ENCODE peak calls at places on chromosomes 11 and 22, in five cellular contexts. One of them, this sample, is unnamed.

GRCh38 chr22:40414306-40414705 is 43.9 kb downstream of the SGSM3 start:
- DNase-seq in IMR-90: peak
- DNase-seq in lower lobe of right lung: no peak
- DNase-seq in right atrium auricular region: no peak
- DNase-seq in fibroblast of lung: peak
- DNase-seq in this sample: no peak

GRCh38 chr11:10478066-10478465 is 23.0 kb downstream of the AMPD3 start:
- DNase-seq in IMR-90: no peak
- DNase-seq in fibroblast of lung: peak
- DNase-seq in right atrium auricular region: no peak
- DNase-seq in lower lobe of right lung: no peak
- DNase-seq in this sample: no peak

GRCh38 chr22:44389181-44389580 is 76.4 kb upstream of the SHISAL1 start:
- DNase-seq in lower lobe of right lung: peak
- DNase-seq in IMR-90: no peak
- DNase-seq in right atrium auricular region: no peak
- DNase-seq in fibroblast of lung: no peak
- DNase-seq in this sample: no peak

GRCh38 chr22:35024364-35024692 is 41.6 kb upstream of the ISX start:
- DNase-seq in fibroblast of lung: no peak
- DNase-seq in right atrium auricular region: no peak
- DNase-seq in IMR-90: no peak
- DNase-seq in lower lobe of right lung: no peak
- DNase-seq in this sample: no peak

GRCh38 chr11:103234974-103235373 is 125.7 kb downstream of the DYNC2H1 start:
- DNase-seq in fibroblast of lung: peak
- DNase-seq in IMR-90: peak
- DNase-seq in lower lobe of right lung: no peak
- DNase-seq in right atrium auricular region: no peak
- DNase-seq in this sample: no peak

GRCh38 chr22:30763815-30764686 is 69.4 kb downstream of the OSBP2 start:
- DNase-seq in right atrium auricular region: no peak
- DNase-seq in IMR-90: peak
- DNase-seq in fibroblast of lung: peak
- DNase-seq in lower lobe of right lung: no peak
- DNase-seq in this sample: peak

GRCh38 chr22:44648085-44648820 is 53.8 kb upstream of the PRR5 start:
- DNase-seq in fibroblast of lung: no peak
- DNase-seq in lower lobe of right lung: peak
- DNase-seq in IMR-90: peak
- DNase-seq in right atrium auricular region: no peak
- DNase-seq in this sample: peak

GRCh38 chr11:71212871-71213559 is 39.4 kb downstream of the SHANK2 start:
- DNase-seq in right atrium auricular region: no peak
- DNase-seq in IMR-90: peak
- DNase-seq in fibroblast of lung: no peak
- DNase-seq in lower lobe of right lung: no peak
- DNase-seq in this sample: no peak

GRCh38 chr22:42066133-42066761 is 4.4 kb downstream of the NAGA start:
- DNase-seq in fibroblast of lung: no peak
- DNase-seq in IMR-90: no peak
- DNase-seq in right atrium auricular region: peak
- DNase-seq in lower lobe of right lung: no peak
- DNase-seq in this sample: no peak

GRCh38 chr11:79243412-79244174 is 197.2 kb downstream of the TENM4 start:
- DNase-seq in fibroblast of lung: no peak
- DNase-seq in IMR-90: no peak
- DNase-seq in right atrium auricular region: no peak
- DNase-seq in lower lobe of right lung: no peak
- DNase-seq in this sample: no peak

GRCh38 chr22:23823331-23823791 is 15.4 kb downstream of the DERL3 start:
- DNase-seq in fibroblast of lung: peak
- DNase-seq in right atrium auricular region: no peak
- DNase-seq in lower lobe of right lung: peak
- DNase-seq in IMR-90: no peak
- DNase-seq in this sample: peak

GRCh38 chr11:58776891-58777451 is 45.2 kb upstream of the GLYAT start:
- DNase-seq in IMR-90: no peak
- DNase-seq in right atrium auricular region: no peak
- DNase-seq in fibroblast of lung: no peak
- DNase-seq in lower lobe of right lung: no peak
- DNase-seq in this sample: no peak

GRCh38 chr11:76861490-76861953 is 804 bp downstream of the ACER3 start:
- DNase-seq in fibroblast of lung: no peak
- DNase-seq in right atrium auricular region: no peak
- DNase-seq in IMR-90: no peak
- DNase-seq in lower lobe of right lung: no peak
- DNase-seq in this sample: no peak

GRCh38 chr22:43824724-43825485 is 12.8 kb upstream of the EFCAB6 start:
- DNase-seq in lower lobe of right lung: no peak
- DNase-seq in fibroblast of lung: no peak
- DNase-seq in IMR-90: no peak
- DNase-seq in right atrium auricular region: no peak
- DNase-seq in this sample: no peak

GRCh38 chr22:26588749-26589366 is 1.1 kb downstream of the TPST2 start:
- DNase-seq in lower lobe of right lung: no peak
- DNase-seq in fibroblast of lung: no peak
- DNase-seq in IMR-90: no peak
- DNase-seq in right atrium auricular region: no peak
- DNase-seq in this sample: no peak

GRCh38 chr11:77604281-77604680 is 14.5 kb downstream of the AQP11 start:
- DNase-seq in fibroblast of lung: no peak
- DNase-seq in right atrium auricular region: no peak
- DNase-seq in lower lobe of right lung: no peak
- DNase-seq in IMR-90: no peak
- DNase-seq in this sample: no peak

GRCh38 chr22:19375435-19375834 is 56.1 kb downstream of the HIRA start:
- DNase-seq in lower lobe of right lung: no peak
- DNase-seq in fibroblast of lung: no peak
- DNase-seq in IMR-90: no peak
- DNase-seq in right atrium auricular region: no peak
- DNase-seq in this sample: no peak

GRCh38 chr11:64800633-64801464 is 2.2 kb downstream of the MAP4K2 start:
- DNase-seq in right atrium auricular region: no peak
- DNase-seq in IMR-90: no peak
- DNase-seq in fibroblast of lung: no peak
- DNase-seq in lower lobe of right lung: no peak
- DNase-seq in this sample: no peak
- H3K4me3 ChIP-seq in right atrium auricular region: no peak
- H3K4me3 ChIP-seq in IMR-90: no peak
- H3K4me3 ChIP-seq in fibroblast of lung: no peak
- H3K4me3 ChIP-seq in lower lobe of right lung: peak
- H3K4me3 ChIP-seq in this sample: no peak

GRCh38 chr11:39120890-39121289 is 2338.6 kb downstream of the LRRC4C start:
- DNase-seq in right atrium auricular region: no peak
- DNase-seq in IMR-90: no peak
- DNase-seq in lower lobe of right lung: no peak
- DNase-seq in fibroblast of lung: no peak
- DNase-seq in this sample: no peak
- H3K27ac ChIP-seq in right atrium auricular region: no peak
- H3K27ac ChIP-seq in IMR-90: no peak
- H3K27ac ChIP-seq in lower lobe of right lung: no peak
- H3K27ac ChIP-seq in fibroblast of lung: no peak
- H3K27ac ChIP-seq in this sample: no peak

GRCh38 chr11:118291453-118291852 is 13.1 kb upstream of the CD3E start:
- DNase-seq in right atrium auricular region: no peak
- DNase-seq in fibroblast of lung: no peak
- DNase-seq in lower lobe of right lung: no peak
- DNase-seq in IMR-90: no peak
- DNase-seq in this sample: no peak

GRCh38 chr11:118294053-118294452 is 10.5 kb upstream of the CD3E start:
- DNase-seq in fibroblast of lung: no peak
- DNase-seq in IMR-90: no peak
- DNase-seq in lower lobe of right lung: no peak
- DNase-seq in right atrium auricular region: no peak
- DNase-seq in this sample: no peak

GRCh38 chr11:118287006-118287405 is 17.5 kb upstream of the CD3E start:
- DNase-seq in fibroblast of lung: peak
- DNase-seq in lower lobe of right lung: no peak
- DNase-seq in IMR-90: no peak
- DNase-seq in right atrium auricular region: no peak
- DNase-seq in this sample: no peak

GRCh38 chr11:118289411-118289810 is 15.1 kb upstream of the CD3E start:
- DNase-seq in fibroblast of lung: no peak
- DNase-seq in lower lobe of right lung: no peak
- DNase-seq in IMR-90: no peak
- DNase-seq in right atrium auricular region: no peak
- DNase-seq in this sample: no peak

GRCh38 chr11:118290923-118291322 is 13.6 kb upstream of the CD3E start:
- DNase-seq in lower lobe of right lung: no peak
- DNase-seq in IMR-90: no peak
- DNase-seq in fibroblast of lung: no peak
- DNase-seq in right atrium auricular region: no peak
- DNase-seq in this sample: no peak
- H3K4me3 ChIP-seq in lower lobe of right lung: no peak
- H3K4me3 ChIP-seq in IMR-90: no peak
- H3K4me3 ChIP-seq in fibroblast of lung: no peak
- H3K4me3 ChIP-seq in right atrium auricular region: no peak
- H3K4me3 ChIP-seq in this sample: no peak

DNA sequence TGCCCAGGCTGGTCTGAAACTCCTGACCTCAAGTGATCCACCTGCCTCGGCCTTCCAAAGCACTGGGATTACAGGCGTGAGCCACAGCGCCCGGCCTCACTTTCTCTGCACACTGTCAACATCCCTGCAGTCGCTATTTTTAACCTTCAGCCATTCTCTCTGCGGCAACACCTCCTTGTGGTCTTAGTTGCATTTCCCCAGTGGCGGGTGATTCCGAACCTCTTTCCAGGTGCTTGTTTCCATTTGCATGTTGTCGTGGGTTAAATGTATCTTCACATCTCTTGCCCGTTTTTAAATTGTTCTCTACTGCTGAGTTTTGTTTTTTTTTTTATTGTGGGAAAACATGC is 2.2 kb upstream of the SCT start:
- DNase-seq in right atrium auricular region: no peak
- DNase-seq in fibroblast of lung: peak
- DNase-seq in lower lobe of right lung: no peak
- DNase-seq in IMR-90: no peak
- DNase-seq in this sample: no peak
- H3K27ac ChIP-seq in right atrium auricular region: no peak
- H3K27ac ChIP-seq in fibroblast of lung: no peak
- H3K27ac ChIP-seq in lower lobe of right lung: no peak
- H3K27ac ChIP-seq in IMR-90: no peak
- H3K27ac ChIP-seq in this sample: no peak